ENCODE peak calls at places on chromosomes 12 and 14, in four cellular contexts. One of them, this sample, is unnamed.

GRCh38 chr12:15581006-15581405 is 208.2 kb downstream of the EPS8 start:
- DNase-seq in H9: no peak
- DNase-seq in mesendoderm: no peak
- DNase-seq in IMR-90: peak; percentile 53
- DNase-seq in this sample: no peak

GRCh38 chr12:33223956-33224355 is 215.7 kb downstream of the SYT10 start:
- DNase-seq in H9: no peak
- DNase-seq in mesendoderm: no peak
- DNase-seq in IMR-90: no peak
- DNase-seq in this sample: no peak

GRCh38 chr12:130127527-130127908 is 34.7 kb upstream of the FZD10 start:
- DNase-seq in H9: no peak
- DNase-seq in mesendoderm: peak; percentile 42
- DNase-seq in IMR-90: no peak
- DNase-seq in this sample: no peak

GRCh38 chr12:29103539-29103974 is 45.5 kb upstream of the FAR2 start:
- DNase-seq in H9: no peak
- DNase-seq in mesendoderm: no peak
- DNase-seq in IMR-90: no peak
- DNase-seq in this sample: no peak

GRCh38 chr14:61712137-61712536 is 16.8 kb downstream of the HIF1A start:
- DNase-seq in H9: no peak
- DNase-seq in mesendoderm: no peak
- DNase-seq in IMR-90: no peak
- DNase-seq in this sample: no peak

GRCh38 chr12:120649442-120650248 is 9.2 kb downstream of the CABP1 start:
- DNase-seq in H9: peak; percentile 55
- DNase-seq in mesendoderm: no peak
- DNase-seq in IMR-90: peak; percentile 5
- DNase-seq in this sample: no peak

GRCh38 chr12:6132496-6132895 is 8.0 kb upstream of the VWF start:
- DNase-seq in H9: no peak
- DNase-seq in mesendoderm: no peak
- DNase-seq in IMR-90: no peak
- DNase-seq in this sample: no peak

GRCh38 chr12:44377443-44378160 is 498.5 kb downstream of the NELL2 start:
- DNase-seq in H9: no peak
- DNase-seq in mesendoderm: no peak
- DNase-seq in IMR-90: no peak
- DNase-seq in this sample: no peak

GRCh38 chr14:31420013-31420318 is 384 bp downstream of the HEATR5A start:
- DNase-seq in H9: peak; percentile 72
- DNase-seq in mesendoderm: no peak
- DNase-seq in IMR-90: no peak
- DNase-seq in this sample: peak; percentile 81

GRCh38 chr12:27549801-27550652 is 26.0 kb downstream of the PPFIBP1 start:
- DNase-seq in H9: peak; percentile 50
- DNase-seq in mesendoderm: peak; percentile 86
- DNase-seq in IMR-90: peak; percentile 97
- DNase-seq in this sample: no peak

GRCh38 chr12:12611512-12612306 is at the start of gene CREBL2:
- DNase-seq in H9: peak; percentile 94
- DNase-seq in mesendoderm: peak; percentile 97
- DNase-seq in IMR-90: peak; percentile 95
- DNase-seq in this sample: peak; percentile 85

GRCh38 chr12:26298785-26299621 is 103.6 kb downstream of the SSPN start:
- DNase-seq in H9: no peak
- DNase-seq in mesendoderm: peak; percentile 6
- DNase-seq in IMR-90: peak; percentile 83
- DNase-seq in this sample: no peak

DNA sequence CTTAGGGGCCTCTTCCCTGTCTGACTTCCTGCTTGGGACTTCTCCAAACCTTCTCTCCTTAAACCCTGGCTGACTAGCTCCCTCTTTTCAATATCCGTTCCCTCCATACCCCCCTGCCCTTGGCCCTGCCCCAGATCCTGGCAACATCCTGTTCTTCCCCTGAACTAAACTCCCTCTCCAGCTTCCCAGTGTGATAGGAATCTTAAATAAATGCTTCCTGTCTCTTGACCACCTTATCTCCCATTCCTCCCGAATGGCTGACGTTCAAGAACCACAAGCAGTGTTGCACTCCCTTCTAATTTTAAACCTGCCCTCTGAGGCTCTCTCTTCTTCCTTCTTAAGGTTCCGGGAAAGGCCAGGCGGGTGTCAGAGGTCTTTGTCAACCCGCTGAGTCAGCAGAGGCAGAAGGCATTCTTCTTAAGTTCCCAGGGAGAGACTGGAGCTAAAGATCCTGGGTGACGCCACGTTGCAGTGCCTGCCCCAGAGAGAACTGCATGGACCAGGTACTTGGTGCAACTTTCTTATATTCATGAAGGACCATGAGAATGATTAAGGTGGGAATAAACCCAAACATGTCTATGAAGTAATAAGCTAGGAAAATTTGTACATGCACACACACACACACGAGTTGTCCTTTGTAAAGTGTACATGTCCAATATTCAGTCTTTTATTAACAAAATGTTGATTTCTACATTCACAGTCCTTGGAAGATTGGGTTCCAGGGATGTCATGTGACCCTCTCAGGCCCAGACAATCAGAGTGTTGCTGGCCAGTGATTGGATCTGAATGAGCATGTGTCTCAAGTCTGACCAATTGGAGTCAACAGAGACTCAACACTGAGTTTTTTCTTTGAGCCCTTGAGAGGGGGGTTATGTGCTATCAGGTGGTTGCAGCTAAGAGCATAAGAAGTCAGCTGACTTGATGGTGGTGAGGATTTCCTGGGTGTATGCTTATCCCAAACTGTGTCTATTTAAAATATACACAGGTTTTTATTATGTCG is 420.2 kb upstream of the TBX3 start:
- DNase-seq in H9: no peak
- DNase-seq in mesendoderm: peak; percentile 63
- DNase-seq in IMR-90: peak; percentile 56
- DNase-seq in this sample: no peak
- H4K5ac ChIP-seq in H9: no peak overlapping the region
- H4K5ac ChIP-seq in mesendoderm: no peak overlapping the region
- H4K5ac ChIP-seq in IMR-90: no peak overlapping the region
- H4K5ac ChIP-seq in this sample: no peak overlapping the region

GRCh38 chr12:49413010-49413409 is 45.7 kb downstream of the SPATS2 start:
- DNase-seq in H9: no peak
- DNase-seq in mesendoderm: no peak
- DNase-seq in IMR-90: peak; percentile 42
- DNase-seq in this sample: no peak
- H4K5ac ChIP-seq in H9: no peak overlapping the region
- H4K5ac ChIP-seq in mesendoderm: no peak overlapping the region
- H4K5ac ChIP-seq in IMR-90: no peak overlapping the region
- H4K5ac ChIP-seq in this sample: no peak overlapping the region

GRCh38 chr14:60092516-60092915 is 793 bp downstream of the PCNX4 start:
- DNase-seq in H9: no peak
- DNase-seq in mesendoderm: peak; percentile 38
- DNase-seq in IMR-90: peak; percentile 41
- DNase-seq in this sample: no peak
- H4K5ac ChIP-seq in H9: no peak overlapping the region
- H4K5ac ChIP-seq in mesendoderm: peak overlapping the region; percentile 21
- H4K5ac ChIP-seq in IMR-90: peak overlapping the region; percentile 66
- H4K5ac ChIP-seq in this sample: peak overlapping the region; percentile 48

GRCh38 chr12:124863409-124864325 is at the start of gene SCARB1:
- DNase-seq in H9: peak; percentile 93
- DNase-seq in mesendoderm: peak; percentile 86
- DNase-seq in IMR-90: peak; percentile 64
- DNase-seq in this sample: peak; percentile 88
- H4K5ac ChIP-seq in H9: no peak within 1 kb of the TSS
- H4K5ac ChIP-seq in mesendoderm: no peak within 1 kb of the TSS
- H4K5ac ChIP-seq in IMR-90: peak within 1 kb of the TSS; percentile 99
- H4K5ac ChIP-seq in this sample: peak within 1 kb of the TSS; percentile 51

DNA sequence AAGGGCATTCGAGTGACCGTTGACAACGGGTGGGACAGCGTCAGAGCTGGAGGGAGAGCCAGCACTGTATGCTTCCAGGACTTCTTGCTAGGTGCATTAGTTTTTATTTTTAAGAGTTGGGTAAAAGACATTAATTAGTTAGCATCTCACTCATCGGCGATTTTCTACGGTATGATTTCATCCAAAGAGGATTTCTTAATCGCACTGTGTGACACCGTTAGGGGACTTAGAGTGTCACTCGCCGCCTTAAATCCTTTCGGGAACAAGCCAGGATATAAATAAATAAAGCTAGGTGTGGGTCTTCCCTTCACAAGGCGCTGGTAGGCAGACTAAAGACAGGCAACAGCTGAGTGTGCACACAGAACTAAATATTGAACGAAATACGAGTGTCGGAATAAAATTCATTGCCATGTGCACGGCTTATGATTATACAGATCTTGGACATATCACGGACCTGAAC is 869 bp upstream of the NOVA1 start:
- DNase-seq in H9: no peak
- DNase-seq in mesendoderm: no peak
- DNase-seq in IMR-90: no peak
- DNase-seq in this sample: no peak
- H4K5ac ChIP-seq in H9: no peak overlapping the region
- H4K5ac ChIP-seq in mesendoderm: no peak overlapping the region
- H4K5ac ChIP-seq in IMR-90: no peak overlapping the region
- H4K5ac ChIP-seq in this sample: no peak overlapping the region

GRCh38 chr14:57057803-57058202 is 210.9 kb downstream of the EXOC5 start:
- DNase-seq in H9: no peak
- DNase-seq in mesendoderm: peak; percentile 72
- DNase-seq in IMR-90: no peak
- DNase-seq in this sample: no peak
- H4K5ac ChIP-seq in H9: no peak overlapping the region
- H4K5ac ChIP-seq in mesendoderm: no peak overlapping the region
- H4K5ac ChIP-seq in IMR-90: no peak overlapping the region
- H4K5ac ChIP-seq in this sample: no peak overlapping the region

GRCh38 chr14:20143911-20144310 is 5.3 kb downstream of the OR4N5 start:
- DNase-seq in H9: no peak
- DNase-seq in mesendoderm: no peak
- DNase-seq in IMR-90: no peak
- DNase-seq in this sample: no peak

GRCh38 chr14:20144820-20145219 is 6.2 kb downstream of the OR4N5 start:
- DNase-seq in H9: no peak
- DNase-seq in mesendoderm: no peak
- DNase-seq in IMR-90: no peak
- DNase-seq in this sample: no peak
- H4K5ac ChIP-seq in H9: no peak overlapping the region
- H4K5ac ChIP-seq in mesendoderm: no peak overlapping the region
- H4K5ac ChIP-seq in IMR-90: no peak overlapping the region
- H4K5ac ChIP-seq in this sample: no peak overlapping the region

GRCh38 chr12:23659151-23659550 is 290.3 kb downstream of the SOX5 start:
- DNase-seq in H9: no peak
- DNase-seq in mesendoderm: no peak
- DNase-seq in IMR-90: no peak
- DNase-seq in this sample: no peak

GRCh38 chr12:23666866-23667265 is 282.6 kb downstream of the SOX5 start:
- DNase-seq in H9: no peak
- DNase-seq in mesendoderm: peak; percentile 51
- DNase-seq in IMR-90: no peak
- DNase-seq in this sample: no peak

GRCh38 chr12:23657598-23657997 is 291.9 kb downstream of the SOX5 start:
- DNase-seq in H9: no peak
- DNase-seq in mesendoderm: no peak
- DNase-seq in IMR-90: no peak
- DNase-seq in this sample: no peak

DNA sequence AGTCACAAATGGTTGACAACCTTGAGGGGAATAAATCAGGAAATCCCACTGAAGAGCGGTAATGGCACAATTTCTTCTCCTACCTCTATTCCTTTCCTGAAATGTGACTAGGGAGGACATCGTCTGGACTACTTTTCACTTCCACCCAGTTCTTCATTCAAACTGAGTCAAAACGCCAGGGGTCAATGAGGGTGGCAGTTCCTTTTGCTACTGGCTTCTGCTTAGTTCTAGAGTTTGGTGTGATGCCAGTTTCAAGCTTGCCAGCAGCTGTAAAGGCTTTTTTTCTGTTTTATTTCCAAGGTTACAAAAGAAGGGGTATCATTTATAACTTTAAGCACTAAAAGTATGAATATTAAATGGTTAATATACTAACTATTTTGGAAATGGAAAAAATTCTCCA is 286.5 kb downstream of the SOX5 start:
- DNase-seq in H9: no peak
- DNase-seq in mesendoderm: no peak
- DNase-seq in IMR-90: no peak
- DNase-seq in this sample: no peak
- H4K5ac ChIP-seq in H9: no peak overlapping the region
- H4K5ac ChIP-seq in mesendoderm: no peak overlapping the region
- H4K5ac ChIP-seq in IMR-90: no peak overlapping the region
- H4K5ac ChIP-seq in this sample: no peak overlapping the region

GRCh38 chr12:112121780-112122565 is 3.4 kb upstream of the TRAFD1 start:
- DNase-seq in H9: peak; percentile 44
- DNase-seq in mesendoderm: peak; percentile 48
- DNase-seq in IMR-90: peak; percentile 88
- DNase-seq in this sample: no peak
- H4K5ac ChIP-seq in H9: no peak overlapping the region
- H4K5ac ChIP-seq in mesendoderm: no peak overlapping the region
- H4K5ac ChIP-seq in IMR-90: peak overlapping the region; percentile 26
- H4K5ac ChIP-seq in this sample: no peak overlapping the region

This sample was measured in H1.